ENCODE peak calls at places on chromosomes 7 and 10, in six cellular contexts. One of them, this sample, is unnamed.

GRCh38 chr7:66844552-66845381 is 76.3 kb upstream of the TMEM248 start:
- DNase-seq in RWPE2: peak; percentile 94
- DNase-seq in progenitor cell of endocrine pancreas: peak; percentile 99
- DNase-seq in Peyer's patch: peak; percentile 99
- DNase-seq in cardiac fibroblast: peak; percentile 99
- DNase-seq in fibroblast of lung: peak; percentile 95
- DNase-seq in this sample: peak; percentile 97

GRCh38 chr10:127948791-127949190 is 41.9 kb downstream of the PTPRE start:
- DNase-seq in RWPE2: no peak
- DNase-seq in Peyer's patch: no peak
- DNase-seq in cardiac fibroblast: no peak
- DNase-seq in progenitor cell of endocrine pancreas: no peak
- DNase-seq in fibroblast of lung: no peak
- DNase-seq in this sample: peak; percentile 9

GRCh38 chr7:44081266-44081748 is 1.0 kb downstream of the POLM start:
- DNase-seq in RWPE2: no peak
- DNase-seq in fibroblast of lung: no peak
- DNase-seq in progenitor cell of endocrine pancreas: no peak
- DNase-seq in cardiac fibroblast: no peak
- DNase-seq in Peyer's patch: no peak
- DNase-seq in this sample: no peak

GRCh38 chr7:134589491-134589941 is 40.6 kb downstream of the AKR1B15 start:
- DNase-seq in Peyer's patch: no peak
- DNase-seq in cardiac fibroblast: no peak
- DNase-seq in progenitor cell of endocrine pancreas: no peak
- DNase-seq in fibroblast of lung: peak; percentile 38
- DNase-seq in RWPE2: no peak
- DNase-seq in this sample: no peak

GRCh38 chr10:30509508-30509907 is 75.5 kb downstream of the MAP3K8 start:
- DNase-seq in cardiac fibroblast: peak; percentile 37
- DNase-seq in fibroblast of lung: no peak
- DNase-seq in progenitor cell of endocrine pancreas: no peak
- DNase-seq in RWPE2: no peak
- DNase-seq in Peyer's patch: no peak
- DNase-seq in this sample: no peak

GRCh38 chr10:12349628-12350166 is 350 bp downstream of the CAMK1D start:
- DNase-seq in Peyer's patch: peak; percentile 50
- DNase-seq in RWPE2: no peak
- DNase-seq in progenitor cell of endocrine pancreas: no peak
- DNase-seq in fibroblast of lung: no peak
- DNase-seq in cardiac fibroblast: no peak
- DNase-seq in this sample: no peak

GRCh38 chr7:122407195-122407594 is 102.6 kb upstream of the FEZF1 start:
- DNase-seq in fibroblast of lung: no peak
- DNase-seq in progenitor cell of endocrine pancreas: no peak
- DNase-seq in cardiac fibroblast: no peak
- DNase-seq in Peyer's patch: no peak
- DNase-seq in RWPE2: no peak
- DNase-seq in this sample: no peak

GRCh38 chr10:61000769-61001730 is 57.1 kb upstream of the RHOBTB1 start:
- DNase-seq in progenitor cell of endocrine pancreas: peak; percentile 37
- DNase-seq in cardiac fibroblast: peak; percentile 12
- DNase-seq in Peyer's patch: no peak
- DNase-seq in fibroblast of lung: peak; percentile 51
- DNase-seq in RWPE2: no peak
- DNase-seq in this sample: peak; percentile 8

GRCh38 chr7:157446322-157446721 is 109.5 kb downstream of the DNAJB6 start:
- DNase-seq in RWPE2: peak; percentile 24
- DNase-seq in cardiac fibroblast: no peak
- DNase-seq in Peyer's patch: no peak
- DNase-seq in fibroblast of lung: no peak
- DNase-seq in progenitor cell of endocrine pancreas: no peak
- DNase-seq in this sample: no peak

DNA sequence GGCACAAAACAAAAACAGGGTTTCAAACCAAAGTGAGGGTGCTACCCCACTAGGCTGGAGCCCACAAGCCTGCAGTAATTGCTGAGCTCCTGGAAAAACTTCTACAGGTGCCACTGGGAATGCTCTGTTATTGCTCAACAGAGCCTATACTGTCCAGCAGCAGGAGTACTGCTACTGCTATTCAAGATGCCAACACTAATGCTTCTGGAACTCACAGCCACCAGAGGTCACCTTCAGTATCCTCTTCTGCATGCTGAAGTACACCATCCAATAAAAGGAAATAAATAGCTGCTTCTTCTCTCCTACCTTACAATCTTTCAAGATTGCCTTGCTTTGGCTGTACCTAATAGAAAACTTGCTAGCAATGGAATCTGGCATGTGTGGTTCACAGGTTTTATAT is 222.0 kb downstream of the LRRN3 start:
- DNase-seq in cardiac fibroblast: peak; percentile 24
- DNase-seq in progenitor cell of endocrine pancreas: no peak
- DNase-seq in fibroblast of lung: no peak
- DNase-seq in Peyer's patch: no peak
- DNase-seq in RWPE2: no peak
- DNase-seq in this sample: peak; percentile 13
- TF ChIP-seq CTCF in cardiac fibroblast: no peak
- TF ChIP-seq CTCF in progenitor cell of endocrine pancreas: no peak
- TF ChIP-seq CTCF in fibroblast of lung: no peak
- TF ChIP-seq CTCF in Peyer's patch: no peak
- TF ChIP-seq CTCF in RWPE2: peak; percentile 21
- TF ChIP-seq CTCF in this sample: no peak

GRCh38 chr10:132399117-132400035 is 2.4 kb downstream of the PWWP2B start:
- DNase-seq in RWPE2: no peak
- DNase-seq in progenitor cell of endocrine pancreas: no peak
- DNase-seq in Peyer's patch: no peak
- DNase-seq in fibroblast of lung: no peak
- DNase-seq in cardiac fibroblast: no peak
- DNase-seq in this sample: no peak

GRCh38 chr10:132397036-132397541 is at the start of gene PWWP2B:
- DNase-seq in progenitor cell of endocrine pancreas: no peak
- DNase-seq in fibroblast of lung: peak; percentile 20
- DNase-seq in cardiac fibroblast: peak; percentile 43
- DNase-seq in RWPE2: no peak
- DNase-seq in Peyer's patch: peak; percentile 82
- DNase-seq in this sample: no peak

GRCh38 chr10:132398566-132398991 is 1.6 kb downstream of the PWWP2B start:
- DNase-seq in fibroblast of lung: no peak
- DNase-seq in Peyer's patch: no peak
- DNase-seq in RWPE2: no peak
- DNase-seq in progenitor cell of endocrine pancreas: no peak
- DNase-seq in cardiac fibroblast: no peak
- DNase-seq in this sample: no peak

GRCh38 chr10:132396495-132397035 is 435 bp upstream of the PWWP2B start:
- DNase-seq in cardiac fibroblast: peak; percentile 48
- DNase-seq in fibroblast of lung: peak; percentile 31
- DNase-seq in Peyer's patch: peak; percentile 87
- DNase-seq in RWPE2: no peak
- DNase-seq in progenitor cell of endocrine pancreas: peak; percentile 62
- DNase-seq in this sample: peak; percentile 34

DNA sequence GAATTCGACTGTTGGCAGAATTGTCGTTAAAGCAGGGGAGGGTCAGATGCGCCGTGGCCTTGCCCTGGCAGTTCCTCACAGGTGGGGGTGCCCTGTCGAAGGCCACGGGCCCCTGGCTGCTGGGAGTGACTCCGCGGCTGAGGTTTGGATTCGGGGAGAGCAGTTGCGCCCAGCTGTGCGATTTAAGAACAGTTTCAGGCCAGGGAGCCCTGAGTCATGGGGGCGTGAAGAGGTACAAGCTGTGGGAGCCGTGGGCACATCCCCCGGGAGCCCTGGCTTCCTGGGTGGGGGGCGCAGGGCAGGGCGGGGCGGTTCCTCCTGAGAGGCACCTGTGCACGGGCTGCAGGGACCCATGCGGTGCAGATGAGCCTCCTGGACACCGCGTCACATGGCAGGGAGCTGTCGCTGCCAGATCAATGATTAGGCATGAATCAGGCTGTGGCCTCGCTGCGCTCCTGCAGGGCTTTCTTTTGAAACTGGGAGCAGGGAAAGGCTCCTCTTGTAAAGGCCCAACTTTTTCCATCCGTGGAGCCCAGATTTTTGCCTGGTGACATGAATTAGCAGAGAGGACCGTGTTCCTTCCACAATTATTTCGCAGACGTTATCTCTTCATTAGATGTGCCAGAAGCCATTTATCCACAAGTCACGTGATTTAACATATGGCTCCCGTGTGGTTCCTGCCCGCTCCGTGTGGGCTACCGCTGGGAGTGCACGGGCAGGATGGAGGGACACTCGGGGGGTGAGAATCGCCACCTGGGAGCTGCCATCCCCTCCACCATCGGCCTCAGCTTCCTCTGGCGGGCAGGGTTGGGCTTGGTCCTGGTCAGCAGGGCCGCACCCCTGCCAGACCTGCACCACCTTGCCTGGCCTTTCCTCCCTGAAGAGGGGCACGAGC is 918 bp downstream of the PWWP2B start:
- DNase-seq in cardiac fibroblast: peak; percentile 39
- DNase-seq in Peyer's patch: peak; percentile 86
- DNase-seq in progenitor cell of endocrine pancreas: no peak
- DNase-seq in RWPE2: no peak
- DNase-seq in fibroblast of lung: peak; percentile 59
- DNase-seq in this sample: peak; percentile 53
- TF ChIP-seq CTCF in cardiac fibroblast: no peak
- TF ChIP-seq CTCF in Peyer's patch: no peak
- TF ChIP-seq CTCF in progenitor cell of endocrine pancreas: no peak
- TF ChIP-seq CTCF in RWPE2: no peak
- TF ChIP-seq CTCF in fibroblast of lung: no peak
- TF ChIP-seq CTCF in this sample: no peak

GRCh38 chr7:152949198-152949597 is 189.6 kb downstream of the ACTR3B start:
- DNase-seq in RWPE2: no peak
- DNase-seq in Peyer's patch: no peak
- DNase-seq in cardiac fibroblast: no peak
- DNase-seq in fibroblast of lung: no peak
- DNase-seq in progenitor cell of endocrine pancreas: no peak
- DNase-seq in this sample: no peak
- TF ChIP-seq CTCF in RWPE2: no peak
- TF ChIP-seq CTCF in Peyer's patch: no peak
- TF ChIP-seq CTCF in cardiac fibroblast: no peak
- TF ChIP-seq CTCF in fibroblast of lung: no peak
- TF ChIP-seq CTCF in progenitor cell of endocrine pancreas: no peak
- TF ChIP-seq CTCF in this sample: no peak

DNA sequence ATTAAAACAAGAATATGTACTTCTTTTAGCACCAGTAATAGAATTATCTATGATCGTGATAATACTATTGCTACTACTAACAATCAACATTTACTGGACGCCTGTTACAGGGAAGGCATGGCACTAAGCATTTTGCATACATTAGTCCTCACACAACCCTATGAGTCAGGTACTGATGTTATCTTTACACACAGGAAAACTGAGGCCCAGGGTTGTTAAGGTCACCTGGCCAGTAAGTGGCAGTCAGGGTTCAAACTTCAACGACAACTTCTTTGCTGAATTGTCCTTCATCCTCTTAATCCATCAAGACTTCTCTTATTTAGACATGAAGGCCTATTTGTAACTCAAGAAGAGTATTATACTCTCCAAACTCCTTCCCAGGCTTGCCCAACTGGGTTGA is 41.9 kb upstream of the ACSL5 start:
- DNase-seq in progenitor cell of endocrine pancreas: no peak
- DNase-seq in Peyer's patch: peak; percentile 66
- DNase-seq in RWPE2: no peak
- DNase-seq in fibroblast of lung: no peak
- DNase-seq in cardiac fibroblast: no peak
- DNase-seq in this sample: no peak
- TF ChIP-seq CTCF in progenitor cell of endocrine pancreas: no peak
- TF ChIP-seq CTCF in Peyer's patch: no peak
- TF ChIP-seq CTCF in RWPE2: no peak
- TF ChIP-seq CTCF in fibroblast of lung: no peak
- TF ChIP-seq CTCF in cardiac fibroblast: no peak
- TF ChIP-seq CTCF in this sample: no peak

GRCh38 chr7:106029941-106030340 is 66.9 kb downstream of the CDHR3 start:
- DNase-seq in cardiac fibroblast: no peak
- DNase-seq in fibroblast of lung: no peak
- DNase-seq in RWPE2: no peak
- DNase-seq in progenitor cell of endocrine pancreas: no peak
- DNase-seq in Peyer's patch: no peak
- DNase-seq in this sample: no peak
- TF ChIP-seq CTCF in cardiac fibroblast: no peak
- TF ChIP-seq CTCF in fibroblast of lung: no peak
- TF ChIP-seq CTCF in RWPE2: no peak
- TF ChIP-seq CTCF in progenitor cell of endocrine pancreas: no peak
- TF ChIP-seq CTCF in Peyer's patch: no peak
- TF ChIP-seq CTCF in this sample: no peak